ENCODE peak calls at places on chromosome 22, in six cellular contexts. V is HepG2, R is K562, M is HCT116, C is SK-N-SH, Q is H1. S is an unnamed sample.

GRCh38 chr22:23125512-23126103 is 16.2 kb downstream of the RSPH14 start:
- DNase-seq in V (no peak), R (no peak), M (no peak), C (no peak), Q (no peak), S (no peak)

GRCh38 chr22:31754813-31755212 is 994 bp downstream of the DEPDC5 start:
- DNase-seq in V (peak; percentile 38), R (no peak), M (no peak), C (no peak), Q (no peak), S (no peak)

GRCh38 chr22:37640591-37641250 is 1.3 kb downstream of the SH3BP1 start:
- DNase-seq in V (no peak), R (no peak), M (no peak), C (no peak), Q (no peak), S (no peak)

GRCh38 chr22:17523925-17524324 is 39.4 kb upstream of the SLC25A18 start:
- DNase-seq in V (no peak), R (no peak), M (no peak), C (no peak), Q (no peak), S (no peak)

GRCh38 chr22:25942126-25942988 is 200.4 kb downstream of the MYO18B start:
- DNase-seq in V (no peak), R (no peak), M (no peak), C (no peak), Q (no peak), S (no peak)

GRCh38 chr22:36331912-36332622 is 55.7 kb downstream of the MYH9 start:
- DNase-seq in V (no peak), R (no peak), M (no peak), C (peak; percentile 90), Q (no peak), S (no peak)

GRCh38 chr22:39077513-39077840 is 402 bp downstream of the APOBEC3G start:
- DNase-seq in V (no peak), R (peak; percentile 19), M (no peak), C (no peak), Q (no peak), S (no peak)

GRCh38 chr22:42645341-42645937 is 3.8 kb downstream of the CYB5R3 start:
- DNase-seq in V (no peak), R (no peak), M (no peak), C (no peak), Q (no peak), S (no peak)

GRCh38 chr22:17131686-17132085 is 10.5 kb upstream of the TMEM121B start:
- DNase-seq in V (no peak), R (no peak), M (no peak), C (no peak), Q (peak; percentile 17), S (no peak)

GRCh38 chr22:32607086-32607485 is 132.5 kb downstream of the FBXO7 start:
- DNase-seq in V (no peak), R (no peak), M (no peak), C (no peak), Q (no peak), S (no peak)

GRCh38 chr22:19901577-19902244 is 39.9 kb upstream of the COMT start:
- DNase-seq in V (no peak), R (no peak), M (no peak), C (no peak), Q (no peak), S (no peak)

GRCh38 chr22:19903513-19903912 is 38.1 kb upstream of the COMT start:
- DNase-seq in V (no peak), R (no peak), M (no peak), C (no peak), Q (no peak), S (no peak)

GRCh38 chr22:19900707-19901436 is 40.7 kb upstream of the COMT start:
- DNase-seq in V (no peak), R (no peak), M (no peak), C (no peak), Q (no peak), S (no peak)

GRCh38 chr22:19903031-19903430 is 38.5 kb upstream of the COMT start:
- DNase-seq in V (no peak), R (no peak), M (no peak), C (peak; percentile 82), Q (no peak), S (no peak)

GRCh38 chr22:19902245-19902699 is 39.3 kb upstream of the COMT start:
- DNase-seq in V (peak; percentile 43), R (no peak), M (no peak), C (no peak), Q (no peak), S (no peak)
- H3K9ac ChIP-seq in V (no peak overlapping the region), R (no peak overlapping the region), M (no peak overlapping the region), C (no peak overlapping the region), Q (no peak overlapping the region), S (no peak overlapping the region)

DNA sequence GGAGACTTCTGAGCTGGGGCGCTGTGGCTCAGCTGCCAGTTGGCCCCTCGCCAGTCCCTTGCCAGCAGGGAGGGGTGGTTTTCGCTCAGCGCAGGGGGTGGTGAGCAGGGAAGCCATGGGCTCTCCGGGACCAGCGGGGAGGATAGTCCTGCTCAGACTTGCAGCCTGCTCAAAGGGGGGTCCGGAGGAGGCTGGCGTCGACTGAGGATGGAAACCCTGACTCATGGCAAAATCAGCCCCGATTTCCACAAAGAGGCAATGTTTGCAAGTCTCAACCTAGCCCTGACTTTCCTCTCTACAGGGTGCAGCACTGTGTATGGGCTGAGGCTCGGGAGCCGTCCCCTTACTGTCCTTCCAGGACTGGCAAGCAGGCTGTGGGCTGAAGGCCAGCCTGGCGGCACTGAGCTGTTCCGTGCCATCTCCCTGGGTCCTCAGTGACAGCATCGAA is 35.1 kb downstream of the FBLN1 start:
- DNase-seq in V (no peak), R (no peak), M (no peak), C (peak; percentile 66), Q (no peak), S (no peak)
- TF ChIP-seq YY1 in V (no peak), R (no peak), M (no peak), C (no peak), Q (no peak), S (no peak)

GRCh38 chr22:50610581-50610980 is 10.0 kb downstream of the MAPK8IP2 start:
- DNase-seq in V (no peak), R (no peak), M (no peak), C (peak; percentile 28), Q (no peak), S (no peak)
- H3K27me3 ChIP-seq in V (no peaks in the 10 kb centered on the region), R (peaks cover 60% of the 10 kb centered on the region), M (no peaks in the 10 kb centered on the region), C (no peaks in the 10 kb centered on the region), Q (peaks cover 7% of the 10 kb centered on the region), S (peaks cover 5% of the 10 kb centered on the region)

DNA sequence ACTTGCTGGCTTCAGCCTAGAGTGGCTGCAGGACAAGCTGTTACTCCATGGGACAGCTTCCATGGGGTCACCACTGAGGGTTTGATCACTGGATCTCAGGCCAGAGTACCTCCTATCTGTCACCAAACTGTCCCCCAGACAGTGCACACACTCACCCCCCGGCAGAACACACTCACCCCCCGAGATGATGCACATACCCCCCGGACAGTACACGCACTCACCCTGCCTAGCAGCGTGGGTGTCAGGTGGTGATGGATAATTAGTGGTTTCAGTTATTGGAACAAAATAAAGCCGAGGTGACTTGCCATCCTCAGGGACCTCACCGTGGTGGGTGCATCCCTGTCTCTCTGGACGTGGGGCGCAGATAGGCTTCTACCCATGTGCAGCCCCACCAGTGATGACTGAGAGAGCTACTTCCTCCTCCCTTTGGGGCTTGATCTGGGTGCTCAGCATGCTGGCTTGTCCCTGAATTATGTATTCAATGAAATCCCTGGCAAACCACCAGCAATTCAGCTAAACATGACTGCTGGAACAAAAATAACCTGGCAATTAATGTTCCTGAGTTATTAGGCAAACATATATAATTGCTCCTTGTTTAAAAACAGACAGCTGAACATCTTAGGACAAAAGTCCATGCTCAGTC is 18.9 kb downstream of the TANGO2 start:
- DNase-seq in V (no peak), R (no peak), M (no peak), C (no peak), Q (no peak), S (no peak)
- H3K9ac ChIP-seq in V (no peak overlapping the region), R (no peak overlapping the region), M (no peak overlapping the region), C (no peak overlapping the region), Q (no peak overlapping the region), S (no peak overlapping the region)